ENCODE peak calls at places on chromosomes 1 and 21, in six cellular contexts. One of them, this sample, is unnamed.

GRCh38 chr1:209266590-209267172 is 316.8 kb upstream of the CAMK1G start:
- DNase-seq in tibial artery: no peak
- DNase-seq in naive thymus-derived CD4-positive, alpha-beta T cell: no peak
- DNase-seq in CD8-positive, alpha-beta T cell: no peak
- DNase-seq in endodermal cell: no peak
- DNase-seq in upper lobe of right lung: no peak
- DNase-seq in this sample: no peak

GRCh38 chr1:48823161-48823560 is 46.5 kb upstream of the BEND5 start:
- DNase-seq in tibial artery: no peak
- DNase-seq in naive thymus-derived CD4-positive, alpha-beta T cell: no peak
- DNase-seq in upper lobe of right lung: no peak
- DNase-seq in endodermal cell: no peak
- DNase-seq in CD8-positive, alpha-beta T cell: no peak
- DNase-seq in this sample: no peak

GRCh38 chr1:196538473-196538872 is 69.8 kb downstream of the KCNT2 start:
- DNase-seq in tibial artery: no peak
- DNase-seq in upper lobe of right lung: no peak
- DNase-seq in CD8-positive, alpha-beta T cell: no peak
- DNase-seq in naive thymus-derived CD4-positive, alpha-beta T cell: no peak
- DNase-seq in endodermal cell: no peak
- DNase-seq in this sample: no peak

GRCh38 chr1:21297975-21298374 is 7.7 kb upstream of the ECE1 start:
- DNase-seq in endodermal cell: no peak
- DNase-seq in tibial artery: peak; percentile 87
- DNase-seq in upper lobe of right lung: no peak
- DNase-seq in naive thymus-derived CD4-positive, alpha-beta T cell: no peak
- DNase-seq in CD8-positive, alpha-beta T cell: no peak
- DNase-seq in this sample: no peak

GRCh38 chr1:49200738-49201137 is 424.0 kb upstream of the BEND5 start:
- DNase-seq in endodermal cell: peak; percentile 49
- DNase-seq in naive thymus-derived CD4-positive, alpha-beta T cell: no peak
- DNase-seq in CD8-positive, alpha-beta T cell: no peak
- DNase-seq in upper lobe of right lung: no peak
- DNase-seq in tibial artery: no peak
- DNase-seq in this sample: no peak

GRCh38 chr1:150836129-150836773 is 28.2 kb upstream of the CTSK start:
- DNase-seq in endodermal cell: no peak
- DNase-seq in upper lobe of right lung: no peak
- DNase-seq in naive thymus-derived CD4-positive, alpha-beta T cell: no peak
- DNase-seq in CD8-positive, alpha-beta T cell: no peak
- DNase-seq in tibial artery: no peak
- DNase-seq in this sample: no peak

GRCh38 chr1:155648207-155649147 is 38.5 kb downstream of the MSTO1 start:
- DNase-seq in tibial artery: no peak
- DNase-seq in endodermal cell: no peak
- DNase-seq in CD8-positive, alpha-beta T cell: no peak
- DNase-seq in upper lobe of right lung: no peak
- DNase-seq in naive thymus-derived CD4-positive, alpha-beta T cell: no peak
- DNase-seq in this sample: peak; percentile 11

GRCh38 chr1:19073311-19074186 is 117.1 kb upstream of the IFFO2 start:
- DNase-seq in upper lobe of right lung: no peak
- DNase-seq in CD8-positive, alpha-beta T cell: no peak
- DNase-seq in tibial artery: peak; percentile 75
- DNase-seq in naive thymus-derived CD4-positive, alpha-beta T cell: no peak
- DNase-seq in endodermal cell: no peak
- DNase-seq in this sample: peak; percentile 41

GRCh38 chr1:33985166-33985565 is 121.3 kb downstream of the HMGB4 start:
- DNase-seq in tibial artery: peak; percentile 67
- DNase-seq in upper lobe of right lung: no peak
- DNase-seq in endodermal cell: no peak
- DNase-seq in CD8-positive, alpha-beta T cell: no peak
- DNase-seq in naive thymus-derived CD4-positive, alpha-beta T cell: no peak
- DNase-seq in this sample: no peak

GRCh38 chr1:150798509-150798908 is 9.6 kb downstream of the CTSK start:
- DNase-seq in upper lobe of right lung: no peak
- DNase-seq in tibial artery: no peak
- DNase-seq in endodermal cell: peak; percentile 70
- DNase-seq in CD8-positive, alpha-beta T cell: no peak
- DNase-seq in naive thymus-derived CD4-positive, alpha-beta T cell: no peak
- DNase-seq in this sample: no peak

GRCh38 chr1:111565079-111565478 is 54.5 kb upstream of the RAP1A start:
- DNase-seq in naive thymus-derived CD4-positive, alpha-beta T cell: no peak
- DNase-seq in CD8-positive, alpha-beta T cell: no peak
- DNase-seq in endodermal cell: no peak
- DNase-seq in tibial artery: no peak
- DNase-seq in upper lobe of right lung: no peak
- DNase-seq in this sample: no peak

GRCh38 chr1:39609618-39610331 is 29.7 kb downstream of the HEYL start:
- DNase-seq in naive thymus-derived CD4-positive, alpha-beta T cell: peak; percentile 60
- DNase-seq in upper lobe of right lung: peak; percentile 87
- DNase-seq in endodermal cell: peak; percentile 97
- DNase-seq in CD8-positive, alpha-beta T cell: peak; percentile 70
- DNase-seq in tibial artery: no peak
- DNase-seq in this sample: peak; percentile 82

GRCh38 chr1:12745992-12746323 is at the start of gene CFAP107:
- DNase-seq in endodermal cell: no peak
- DNase-seq in tibial artery: no peak
- DNase-seq in naive thymus-derived CD4-positive, alpha-beta T cell: no peak
- DNase-seq in upper lobe of right lung: no peak
- DNase-seq in CD8-positive, alpha-beta T cell: no peak
- DNase-seq in this sample: no peak

GRCh38 chr1:89629146-89629545 is 3.8 kb upstream of the LRRC8C start:
- DNase-seq in tibial artery: no peak
- DNase-seq in CD8-positive, alpha-beta T cell: no peak
- DNase-seq in naive thymus-derived CD4-positive, alpha-beta T cell: no peak
- DNase-seq in upper lobe of right lung: no peak
- DNase-seq in endodermal cell: no peak
- DNase-seq in this sample: no peak

GRCh38 chr21:35239811-35240219 is 190.7 kb upstream of the RUNX1 start:
- DNase-seq in CD8-positive, alpha-beta T cell: no peak
- DNase-seq in endodermal cell: no peak
- DNase-seq in tibial artery: no peak
- DNase-seq in naive thymus-derived CD4-positive, alpha-beta T cell: no peak
- DNase-seq in upper lobe of right lung: no peak
- DNase-seq in this sample: peak; percentile 11

GRCh38 chr1:212490276-212490675 is 57.6 kb downstream of the NENF start:
- DNase-seq in upper lobe of right lung: no peak
- DNase-seq in naive thymus-derived CD4-positive, alpha-beta T cell: no peak
- DNase-seq in endodermal cell: peak; percentile 27
- DNase-seq in tibial artery: no peak
- DNase-seq in CD8-positive, alpha-beta T cell: no peak
- DNase-seq in this sample: no peak

GRCh38 chr1:95236784-95237575 is 3.0 kb downstream of the RWDD3 start:
- DNase-seq in naive thymus-derived CD4-positive, alpha-beta T cell: no peak
- DNase-seq in CD8-positive, alpha-beta T cell: no peak
- DNase-seq in upper lobe of right lung: no peak
- DNase-seq in tibial artery: no peak
- DNase-seq in endodermal cell: no peak
- DNase-seq in this sample: no peak

GRCh38 chr1:202319381-202320080 is 22.2 kb downstream of the UBE2T start:
- DNase-seq in tibial artery: peak; percentile 44
- DNase-seq in naive thymus-derived CD4-positive, alpha-beta T cell: no peak
- DNase-seq in endodermal cell: no peak
- DNase-seq in CD8-positive, alpha-beta T cell: no peak
- DNase-seq in upper lobe of right lung: no peak
- DNase-seq in this sample: no peak
- H3K27ac ChIP-seq in tibial artery: no peak overlapping the region
- H3K27ac ChIP-seq in naive thymus-derived CD4-positive, alpha-beta T cell: no peak overlapping the region
- H3K27ac ChIP-seq in endodermal cell: no peak overlapping the region
- H3K27ac ChIP-seq in CD8-positive, alpha-beta T cell: no peak overlapping the region
- H3K27ac ChIP-seq in upper lobe of right lung: no peak overlapping the region
- H3K27ac ChIP-seq in this sample: no peak overlapping the region

DNA sequence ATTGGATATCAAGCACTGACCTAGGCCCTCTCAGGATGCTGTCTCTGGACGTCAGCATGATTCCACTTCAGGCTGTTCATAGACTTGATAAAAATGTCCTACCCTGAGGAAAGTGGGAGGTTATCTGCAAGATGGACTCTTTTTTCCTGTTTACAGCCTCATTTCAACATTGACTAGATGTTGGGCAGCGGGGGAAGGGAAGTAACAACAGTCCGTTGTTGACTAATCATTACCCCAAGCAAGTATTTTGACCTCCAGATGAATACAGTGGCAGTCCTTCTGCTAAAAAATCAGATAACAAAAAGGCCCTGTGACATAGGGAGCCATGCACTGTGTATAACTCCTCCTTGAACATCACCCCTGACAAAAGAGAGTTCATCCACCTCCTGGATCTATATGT is 5.2 kb downstream of the NPL start:
- DNase-seq in naive thymus-derived CD4-positive, alpha-beta T cell: no peak
- DNase-seq in upper lobe of right lung: no peak
- DNase-seq in CD8-positive, alpha-beta T cell: no peak
- DNase-seq in endodermal cell: no peak
- DNase-seq in tibial artery: no peak
- DNase-seq in this sample: no peak
- H3K27ac ChIP-seq in naive thymus-derived CD4-positive, alpha-beta T cell: no peak overlapping the region
- H3K27ac ChIP-seq in upper lobe of right lung: no peak overlapping the region
- H3K27ac ChIP-seq in CD8-positive, alpha-beta T cell: no peak overlapping the region
- H3K27ac ChIP-seq in endodermal cell: no peak overlapping the region
- H3K27ac ChIP-seq in tibial artery: no peak overlapping the region
- H3K27ac ChIP-seq in this sample: no peak overlapping the region

GRCh38 chr1:45585496-45586075 is 1.7 kb downstream of the NASP start:
- DNase-seq in upper lobe of right lung: no peak
- DNase-seq in endodermal cell: no peak
- DNase-seq in CD8-positive, alpha-beta T cell: no peak
- DNase-seq in tibial artery: no peak
- DNase-seq in naive thymus-derived CD4-positive, alpha-beta T cell: no peak
- DNase-seq in this sample: no peak

GRCh38 chr1:45585110-45585426 is 1.2 kb downstream of the NASP start:
- DNase-seq in upper lobe of right lung: no peak
- DNase-seq in endodermal cell: no peak
- DNase-seq in tibial artery: no peak
- DNase-seq in naive thymus-derived CD4-positive, alpha-beta T cell: no peak
- DNase-seq in CD8-positive, alpha-beta T cell: no peak
- DNase-seq in this sample: no peak

GRCh38 chr1:45584351-45585109 is 689 bp downstream of the NASP start:
- DNase-seq in CD8-positive, alpha-beta T cell: peak; percentile 79
- DNase-seq in naive thymus-derived CD4-positive, alpha-beta T cell: peak; percentile 87
- DNase-seq in tibial artery: peak; percentile 92
- DNase-seq in endodermal cell: peak; percentile 97
- DNase-seq in upper lobe of right lung: peak; percentile 95
- DNase-seq in this sample: peak; percentile 89

GRCh38 chr1:45583666-45584350 is at the start of gene NASP:
- DNase-seq in naive thymus-derived CD4-positive, alpha-beta T cell: peak; percentile 95
- DNase-seq in CD8-positive, alpha-beta T cell: peak; percentile 91
- DNase-seq in endodermal cell: peak; percentile 96
- DNase-seq in tibial artery: peak; percentile 93
- DNase-seq in upper lobe of right lung: peak; percentile 93
- DNase-seq in this sample: peak; percentile 90

DNA sequence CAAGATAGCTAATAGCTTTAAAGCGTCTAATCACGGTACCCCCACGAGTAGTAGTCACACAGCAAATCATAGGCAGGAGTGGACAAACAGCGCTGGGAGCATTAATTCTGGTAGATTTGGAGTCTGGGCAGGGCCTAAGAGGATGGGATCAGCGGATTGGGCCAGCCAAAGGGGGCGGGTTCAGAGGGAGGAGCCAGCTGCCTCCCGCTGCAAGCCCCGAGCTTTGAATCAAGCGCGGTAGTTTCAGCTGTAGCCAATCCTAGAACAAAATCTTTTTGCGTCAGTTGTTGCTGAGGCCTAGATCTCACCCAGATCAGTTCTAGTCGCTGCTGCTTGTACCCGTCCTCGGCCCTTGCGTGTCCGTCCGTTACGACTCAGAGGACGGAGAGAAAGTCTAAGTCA is 576 bp upstream of the NASP start:
- DNase-seq in naive thymus-derived CD4-positive, alpha-beta T cell: peak; percentile 96
- DNase-seq in CD8-positive, alpha-beta T cell: peak; percentile 90
- DNase-seq in upper lobe of right lung: peak; percentile 97
- DNase-seq in tibial artery: peak; percentile 98
- DNase-seq in endodermal cell: peak; percentile 97
- DNase-seq in this sample: peak; percentile 97
- H3K27ac ChIP-seq in naive thymus-derived CD4-positive, alpha-beta T cell: peak overlapping the region; percentile 91
- H3K27ac ChIP-seq in CD8-positive, alpha-beta T cell: peak overlapping the region; percentile 86
- H3K27ac ChIP-seq in upper lobe of right lung: peak overlapping the region; percentile 93
- H3K27ac ChIP-seq in tibial artery: peak overlapping the region; percentile 97
- H3K27ac ChIP-seq in endodermal cell: peak overlapping the region; percentile 78
- H3K27ac ChIP-seq in this sample: peak overlapping the region; percentile 87

GRCh38 chr1:14923400-14924011 is 230.0 kb upstream of the TMEM51 start:
- DNase-seq in tibial artery: no peak
- DNase-seq in CD8-positive, alpha-beta T cell: no peak
- DNase-seq in upper lobe of right lung: no peak
- DNase-seq in endodermal cell: peak; percentile 49
- DNase-seq in naive thymus-derived CD4-positive, alpha-beta T cell: no peak
- DNase-seq in this sample: no peak

GRCh38 chr1:14926214-14926613 is 227.3 kb upstream of the TMEM51 start:
- DNase-seq in naive thymus-derived CD4-positive, alpha-beta T cell: no peak
- DNase-seq in CD8-positive, alpha-beta T cell: no peak
- DNase-seq in upper lobe of right lung: no peak
- DNase-seq in tibial artery: no peak
- DNase-seq in endodermal cell: no peak
- DNase-seq in this sample: no peak

GRCh38 chr1:14925336-14926136 is 228.0 kb upstream of the TMEM51 start:
- DNase-seq in endodermal cell: no peak
- DNase-seq in naive thymus-derived CD4-positive, alpha-beta T cell: no peak
- DNase-seq in upper lobe of right lung: no peak
- DNase-seq in tibial artery: no peak
- DNase-seq in CD8-positive, alpha-beta T cell: no peak
- DNase-seq in this sample: no peak

GRCh38 chr1:14924012-14924452 is 229.5 kb upstream of the TMEM51 start:
- DNase-seq in naive thymus-derived CD4-positive, alpha-beta T cell: peak; percentile 23
- DNase-seq in CD8-positive, alpha-beta T cell: no peak
- DNase-seq in tibial artery: peak; percentile 87
- DNase-seq in upper lobe of right lung: peak; percentile 91
- DNase-seq in endodermal cell: peak; percentile 80
- DNase-seq in this sample: peak; percentile 73

DNA sequence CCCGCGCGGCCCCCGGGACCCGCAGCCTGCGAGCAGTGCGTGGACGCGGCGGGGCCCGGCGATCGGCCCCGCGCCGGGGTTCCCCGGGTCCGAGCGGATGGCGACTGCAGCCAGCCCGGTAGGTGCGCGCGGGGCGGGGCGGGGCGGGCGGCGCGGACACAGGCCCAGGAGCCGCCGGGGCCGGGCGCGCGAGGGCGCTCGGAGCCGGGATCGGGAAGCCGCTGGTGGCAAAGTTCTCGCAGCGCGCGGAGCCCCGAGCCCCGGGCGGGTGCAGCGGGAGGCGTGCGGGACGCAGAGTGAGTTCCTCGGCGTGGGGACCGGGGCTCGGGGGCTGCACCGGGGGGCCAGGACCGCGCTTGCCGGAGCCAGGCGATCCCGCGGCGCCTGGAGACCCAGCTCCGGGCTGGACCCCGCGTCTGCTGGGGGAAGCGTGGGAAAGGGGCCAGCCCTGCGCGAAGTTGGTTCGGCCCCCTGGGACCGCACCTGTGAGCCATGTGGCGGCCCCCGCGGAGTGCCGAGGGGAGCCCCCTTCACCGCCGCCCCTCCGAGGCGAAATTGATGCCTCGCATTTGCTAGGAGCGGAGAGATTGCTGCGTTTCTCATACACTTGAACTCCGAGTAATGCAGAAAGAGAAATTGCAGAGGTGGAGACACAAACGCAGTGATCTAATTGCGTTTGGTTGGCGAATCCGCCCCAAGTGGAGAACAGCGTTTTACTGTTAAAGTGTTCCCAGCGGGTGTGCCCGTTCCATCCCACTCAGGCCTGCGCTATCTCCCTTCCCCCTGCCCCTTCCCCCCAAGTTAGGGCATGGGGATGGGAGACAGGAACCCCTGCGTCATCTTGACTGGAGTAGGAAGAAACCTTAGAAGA is 228.9 kb upstream of the TMEM51 start:
- DNase-seq in tibial artery: peak; percentile 79
- DNase-seq in upper lobe of right lung: peak; percentile 84
- DNase-seq in CD8-positive, alpha-beta T cell: no peak
- DNase-seq in naive thymus-derived CD4-positive, alpha-beta T cell: peak; percentile 11
- DNase-seq in endodermal cell: peak; percentile 74
- DNase-seq in this sample: no peak
- H3K27ac ChIP-seq in tibial artery: peak overlapping the region; percentile 69
- H3K27ac ChIP-seq in upper lobe of right lung: peak overlapping the region; percentile 74
- H3K27ac ChIP-seq in CD8-positive, alpha-beta T cell: no peak overlapping the region
- H3K27ac ChIP-seq in naive thymus-derived CD4-positive, alpha-beta T cell: no peak overlapping the region
- H3K27ac ChIP-seq in endodermal cell: no peak overlapping the region
- H3K27ac ChIP-seq in this sample: peak overlapping the region; percentile 69

This sample was measured in heart right ventricle.